ENCODE peak calls at places on chromosomes 12 and 14, in eight cellular contexts. K is transverse colon; V is NCI-H524; S is nephron progenitor cell; P is epithelial cell of esophagus; J is activated T-helper 9 cell treated with anti-CD3 and anti-CD28 coated beads, Interleukin-2, amount 50 U/mL, for 16 hours; E is C1 segment of cervical spinal cord; B is GM12891. O is an unnamed sample.

GRCh38 chr14:64137657-64138290 is 156.4 kb downstream of the ESR2 start:
- DNase-seq in K (no peak), V (no peak), S (no peak), P (no peak), J (no peak), E (no peak), B (no peak), O (no peak)

GRCh38 chr14:75335588-75335987 is 57.0 kb downstream of the FOS start:
- DNase-seq in K (no peak), V (no peak), S (no peak), P (no peak), J (no peak), E (peak), B (no peak), O (no peak)

GRCh38 chr12:49763006-49763591 is 21.7 kb downstream of the TMBIM6 start:
- DNase-seq in K (peak), V (peak), S (peak), P (peak), J (peak), E (no peak), B (peak), O (peak)

GRCh38 chr12:27602516-27602915 is 78.5 kb downstream of the PPFIBP1 start:
- DNase-seq in K (no peak), V (no peak), S (no peak), P (peak), J (no peak), E (no peak), B (no peak), O (no peak)

GRCh38 chr14:21098892-21099595 is 589 bp upstream of the ZNF219 start:
- DNase-seq in K (no peak), V (no peak), S (no peak), P (no peak), J (no peak), E (no peak), B (no peak), O (no peak)

GRCh38 chr12:538731-539539 is 79.2 kb downstream of the B4GALNT3 start:
- DNase-seq in K (peak), V (no peak), S (no peak), P (peak), J (no peak), E (peak), B (no peak), O (peak)

GRCh38 chr12:131203666-131204415 is 250.1 kb downstream of the ADGRD1 start:
- DNase-seq in K (no peak), V (no peak), S (no peak), P (no peak), J (no peak), E (no peak), B (no peak), O (no peak)

GRCh38 chr12:59040651-59041050 is 120.3 kb upstream of the LRIG3 start:
- DNase-seq in K (no peak), V (no peak), S (no peak), P (peak), J (no peak), E (no peak), B (no peak), O (peak)

GRCh38 chr12:65372574-65372973 is 94.1 kb downstream of the MSRB3 start:
- DNase-seq in K (no peak), V (no peak), S (no peak), P (no peak), J (no peak), E (no peak), B (no peak), O (no peak)

GRCh38 chr12:48690990-48691389 is 9.0 kb upstream of the KANSL2 start:
- DNase-seq in K (no peak), V (no peak), S (no peak), P (no peak), J (no peak), E (no peak), B (no peak), O (no peak)